ENCODE peak calls at places on chromosome 5, in four cellular contexts. O is progenitor cell of endocrine pancreas, Q is fibroblast of lung, A is cardiac muscle cell. U is an unnamed sample.

GRCh38 chr5:129899454-129899853 is 4.8 kb upstream of the CHSY3 start:
- DNase-seq in Q (peak), O (no peak), A (no peak), U (no peak)

GRCh38 chr5:157564149-157564711 is 11.3 kb downstream of the ADAM19 start:
- DNase-seq in O (no peak), Q (no peak), A (peak), U (no peak)

GRCh38 chr5:122110990-122111389 is 18.4 kb upstream of the ZNF474 start:
- DNase-seq in Q (no peak), A (no peak), O (no peak), U (no peak)

GRCh38 chr5:61610262-61611024 is 278.4 kb downstream of the ZSWIM6 start:
- DNase-seq in O (no peak), A (no peak), Q (no peak), U (no peak)

GRCh38 chr5:37723147-37723961 is 116.5 kb downstream of the GDNF start:
- DNase-seq in A (peak), O (no peak), Q (no peak), U (no peak)

GRCh38 chr5:120240716-120241115 is 223.4 kb upstream of the PRR16 start:
- DNase-seq in A (no peak), O (no peak), Q (no peak), U (no peak)

GRCh38 chr5:131389096-131389868 is 125.4 kb downstream of the CDC42SE2 start:
- DNase-seq in Q (no peak), O (no peak), A (no peak), U (no peak)

GRCh38 chr5:82272957-82273356 is 5.2 kb downstream of the RPS23 start:
- DNase-seq in O (no peak), A (no peak), Q (no peak), U (no peak)

GRCh38 chr5:98777295-98777694 is 3.8 kb downstream of the RGMB start:
- DNase-seq in A (no peak), Q (no peak), O (no peak), U (no peak)

GRCh38 chr5:61866930-61867329 is 439.1 kb upstream of the KIF2A start:
- DNase-seq in Q (peak), A (no peak), O (no peak), U (peak)

GRCh38 chr5:172076783-172077244 is 70.4 kb upstream of the FBXW11 start:
- DNase-seq in Q (no peak), A (no peak), O (no peak), U (peak)

GRCh38 chr5:135509995-135510394 is 25.8 kb downstream of the NEUROG1 start:
- DNase-seq in Q (no peak), O (no peak), A (no peak), U (no peak)

GRCh38 chr5:61538722-61539501 is 206.9 kb downstream of the ZSWIM6 start:
- DNase-seq in Q (no peak), O (no peak), A (no peak), U (no peak)

GRCh38 chr5:141084487-141084989 is 9.9 kb upstream of the PCDHB2 start:
- DNase-seq in Q (peak), O (no peak), A (peak), U (no peak)

GRCh38 chr5:78974011-78974410 is 11.1 kb downstream of the ARSB start:
- DNase-seq in A (peak), O (no peak), Q (no peak), U (no peak)

GRCh38 chr5:174413520-174414314 is 310.7 kb upstream of the MSX2 start:
- DNase-seq in O (no peak), A (no peak), Q (peak), U (peak)

GRCh38 chr5:17190242-17190778 is 27.1 kb upstream of the BASP1 start:
- DNase-seq in Q (peak), O (no peak), A (peak), U (no peak)

GRCh38 chr5:171175746-171176145 is 133.3 kb upstream of the TLX3 start:
- DNase-seq in O (no peak), Q (no peak), A (no peak), U (no peak)

GRCh38 chr5:79329453-79329852 is 93.5 kb downstream of the JMY start:
- DNase-seq in A (no peak), Q (no peak), O (no peak), U (no peak)

GRCh38 chr5:68499952-68500351 is 284.4 kb downstream of the PIK3R1 start:
- DNase-seq in Q (peak), O (no peak), A (no peak), U (no peak)

GRCh38 chr5:124404796-124405195 is 341.6 kb downstream of the ZNF608 start:
- DNase-seq in O (no peak), A (no peak), Q (no peak), U (no peak)

GRCh38 chr5:81895312-81895711 is 76.5 kb upstream of the ATG10 start:
- DNase-seq in Q (no peak), O (no peak), A (no peak), U (no peak)

GRCh38 chr5:60382761-60383160 is 317.2 kb downstream of the DEPDC1B start:
- DNase-seq in A (peak), Q (peak), O (no peak), U (peak)
- TF ChIP-seq CTCF in A (peak), Q (peak), O (peak), U (peak)

GRCh38 chr5:86971034-86971511 is 296.6 kb upstream of the RASA1 start:
- DNase-seq in A (no peak), O (no peak), Q (peak), U (no peak)

GRCh38 chr5:86964889-86965288 is 302.8 kb upstream of the RASA1 start:
- DNase-seq in O (no peak), A (no peak), Q (no peak), U (no peak)

DNA sequence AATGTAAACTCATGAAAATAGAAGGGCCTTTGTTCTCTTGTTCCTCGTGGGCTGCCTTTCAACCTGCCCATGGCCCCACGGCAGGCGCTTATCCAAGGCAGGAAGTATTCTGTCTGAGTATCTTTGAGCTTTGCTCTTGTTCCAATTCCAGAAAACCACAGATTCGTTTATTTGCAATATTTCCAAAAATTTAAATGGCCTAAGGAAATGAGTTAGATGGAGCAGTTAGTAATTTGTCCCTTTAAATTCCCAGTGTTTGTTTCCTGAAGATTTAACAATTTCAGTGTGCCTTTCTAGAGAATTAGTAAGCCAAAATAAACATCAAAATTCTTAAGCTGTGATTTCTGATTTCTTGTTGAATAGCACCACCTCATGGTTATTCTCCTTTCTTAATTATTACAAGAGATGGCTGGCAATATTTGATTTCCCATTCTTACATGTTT is 299.4 kb upstream of the RASA1 start:
- DNase-seq in A (peak), O (no peak), Q (peak), U (no peak)
- TF ChIP-seq CTCF in A (peak), O (peak), Q (peak), U (peak)

DNA sequence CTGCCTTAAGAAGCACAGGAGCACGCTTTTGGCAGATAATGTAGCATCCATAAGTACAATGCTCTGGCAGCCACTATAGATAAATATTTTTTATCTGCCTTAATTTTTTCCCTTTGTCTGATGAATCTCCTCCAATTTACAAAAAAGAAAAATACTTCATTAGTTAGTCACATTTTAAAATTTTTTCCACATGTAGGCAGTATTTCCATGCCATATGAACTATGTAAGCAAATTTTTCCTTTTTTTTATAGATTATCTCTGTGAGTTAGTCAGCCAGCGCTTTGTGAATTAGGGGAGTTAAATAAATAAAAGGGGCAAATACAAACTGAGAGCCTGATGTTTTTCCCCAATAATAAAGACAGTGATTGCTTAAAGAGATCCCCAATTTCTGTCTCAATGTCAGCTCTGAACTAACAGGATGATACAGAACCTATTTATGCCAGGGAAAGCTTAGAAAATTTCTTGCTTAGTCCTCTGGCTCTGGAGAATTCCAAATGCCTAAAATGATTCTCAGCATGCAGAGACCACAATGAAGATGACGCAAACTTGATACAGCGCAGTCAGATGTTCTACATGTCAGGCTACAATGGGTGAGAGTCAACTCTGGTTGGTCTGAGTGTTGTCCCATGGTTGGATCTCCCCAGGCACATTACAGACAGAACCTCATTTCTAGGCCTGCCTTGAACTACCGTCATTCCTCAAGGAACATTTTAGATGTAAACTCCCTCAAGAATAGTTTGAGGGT is 390.4 kb upstream of the CDH6 start:
- DNase-seq in Q (no peak), A (no peak), O (no peak), U (no peak)
- TF ChIP-seq CTCF in Q (no peak), A (no peak), O (no peak), U (no peak)

GRCh38 chr5:77175235-77175634 is 35.2 kb upstream of the PDE8B start:
- DNase-seq in O (no peak), A (no peak), Q (no peak), U (no peak)
- TF ChIP-seq CTCF in O (no peak), A (no peak), Q (no peak), U (no peak)

GRCh38 chr5:74943905-74944304 is 77.7 kb upstream of the FAM169A start:
- DNase-seq in Q (no peak), O (no peak), A (no peak), U (no peak)
- TF ChIP-seq CTCF in Q (peak), O (peak), A (peak), U (no peak)